ENCODE peak calls at places on chromosome 20, in five cellular contexts. One of them, this sample, is unnamed.

GRCh38 chr20:4550740-4551139 is 171.0 kb upstream of the PRND start:
- DNase-seq in GM12865: no peak
- DNase-seq in lung: no peak
- DNase-seq in SHP77: no peak
- DNase-seq in stimulated activated CD4-positive, alpha-beta T cell treated with anti-CD3 and anti-CD28 coated beads, Interleukin-15, amount 100 ng/mL, for 1 hour: no peak
- DNase-seq in this sample: no peak

GRCh38 chr20:59526242-59527225 is 77.8 kb upstream of the PHACTR3 start:
- DNase-seq in lung: no peak
- DNase-seq in SHP77: no peak
- DNase-seq in stimulated activated CD4-positive, alpha-beta T cell treated with anti-CD3 and anti-CD28 coated beads, Interleukin-15, amount 100 ng/mL, for 1 hour: no peak
- DNase-seq in GM12865: no peak
- DNase-seq in this sample: no peak

GRCh38 chr20:62080249-62080993 is 14.7 kb upstream of the TAF4 start:
- DNase-seq in GM12865: no peak
- DNase-seq in SHP77: no peak
- DNase-seq in lung: no peak
- DNase-seq in stimulated activated CD4-positive, alpha-beta T cell treated with anti-CD3 and anti-CD28 coated beads, Interleukin-15, amount 100 ng/mL, for 1 hour: no peak
- DNase-seq in this sample: no peak

GRCh38 chr20:50304883-50305635 is 114.4 kb downstream of the CEBPB start:
- DNase-seq in lung: peak; percentile 60
- DNase-seq in stimulated activated CD4-positive, alpha-beta T cell treated with anti-CD3 and anti-CD28 coated beads, Interleukin-15, amount 100 ng/mL, for 1 hour: no peak
- DNase-seq in GM12865: no peak
- DNase-seq in SHP77: no peak
- DNase-seq in this sample: no peak

GRCh38 chr20:46216770-46217464 is 91.4 kb downstream of the CDH22 start:
- DNase-seq in stimulated activated CD4-positive, alpha-beta T cell treated with anti-CD3 and anti-CD28 coated beads, Interleukin-15, amount 100 ng/mL, for 1 hour: no peak
- DNase-seq in SHP77: no peak
- DNase-seq in lung: no peak
- DNase-seq in GM12865: no peak
- DNase-seq in this sample: no peak

GRCh38 chr20:48162621-48163020 is 377.3 kb upstream of the SULF2 start:
- DNase-seq in lung: no peak
- DNase-seq in SHP77: no peak
- DNase-seq in GM12865: no peak
- DNase-seq in stimulated activated CD4-positive, alpha-beta T cell treated with anti-CD3 and anti-CD28 coated beads, Interleukin-15, amount 100 ng/mL, for 1 hour: no peak
- DNase-seq in this sample: no peak

GRCh38 chr20:58716476-58717277 is 24.1 kb downstream of the NPEPL1 start:
- DNase-seq in lung: peak; percentile 26
- DNase-seq in SHP77: no peak
- DNase-seq in stimulated activated CD4-positive, alpha-beta T cell treated with anti-CD3 and anti-CD28 coated beads, Interleukin-15, amount 100 ng/mL, for 1 hour: no peak
- DNase-seq in GM12865: no peak
- DNase-seq in this sample: peak; percentile 24

GRCh38 chr20:62258499-62259293 is 20.4 kb downstream of the OSBPL2 start:
- DNase-seq in SHP77: no peak
- DNase-seq in GM12865: no peak
- DNase-seq in lung: no peak
- DNase-seq in stimulated activated CD4-positive, alpha-beta T cell treated with anti-CD3 and anti-CD28 coated beads, Interleukin-15, amount 100 ng/mL, for 1 hour: no peak
- DNase-seq in this sample: no peak

GRCh38 chr20:13855613-13856012 is 70.8 kb downstream of the NDUFAF5 start:
- DNase-seq in stimulated activated CD4-positive, alpha-beta T cell treated with anti-CD3 and anti-CD28 coated beads, Interleukin-15, amount 100 ng/mL, for 1 hour: no peak
- DNase-seq in lung: no peak
- DNase-seq in SHP77: no peak
- DNase-seq in GM12865: no peak
- DNase-seq in this sample: no peak

GRCh38 chr20:61924211-61924857 is 141.3 kb downstream of the TAF4 start:
- DNase-seq in SHP77: no peak
- DNase-seq in lung: no peak
- DNase-seq in stimulated activated CD4-positive, alpha-beta T cell treated with anti-CD3 and anti-CD28 coated beads, Interleukin-15, amount 100 ng/mL, for 1 hour: no peak
- DNase-seq in GM12865: no peak
- DNase-seq in this sample: no peak

GRCh38 chr20:1811621-1812498 is 83.3 kb upstream of the SIRPA start:
- DNase-seq in lung: no peak
- DNase-seq in stimulated activated CD4-positive, alpha-beta T cell treated with anti-CD3 and anti-CD28 coated beads, Interleukin-15, amount 100 ng/mL, for 1 hour: no peak
- DNase-seq in SHP77: no peak
- DNase-seq in GM12865: no peak
- DNase-seq in this sample: no peak

GRCh38 chr20:33282991-33283555 is at the start of gene BPIFB1:
- DNase-seq in GM12865: no peak
- DNase-seq in lung: no peak
- DNase-seq in stimulated activated CD4-positive, alpha-beta T cell treated with anti-CD3 and anti-CD28 coated beads, Interleukin-15, amount 100 ng/mL, for 1 hour: no peak
- DNase-seq in SHP77: no peak
- DNase-seq in this sample: no peak

GRCh38 chr20:1434571-1435336 is 31.9 kb downstream of the NSFL1C start:
- DNase-seq in stimulated activated CD4-positive, alpha-beta T cell treated with anti-CD3 and anti-CD28 coated beads, Interleukin-15, amount 100 ng/mL, for 1 hour: no peak
- DNase-seq in SHP77: peak; percentile 15
- DNase-seq in GM12865: peak; percentile 89
- DNase-seq in lung: peak; percentile 50
- DNase-seq in this sample: no peak

GRCh38 chr20:25281541-25281991 is 33.7 kb downstream of the PYGB start:
- DNase-seq in stimulated activated CD4-positive, alpha-beta T cell treated with anti-CD3 and anti-CD28 coated beads, Interleukin-15, amount 100 ng/mL, for 1 hour: no peak
- DNase-seq in SHP77: peak; percentile 93
- DNase-seq in GM12865: peak; percentile 92
- DNase-seq in lung: no peak
- DNase-seq in this sample: peak; percentile 40

GRCh38 chr20:25083773-25084615 is 2.1 kb upstream of the VSX1 start:
- DNase-seq in stimulated activated CD4-positive, alpha-beta T cell treated with anti-CD3 and anti-CD28 coated beads, Interleukin-15, amount 100 ng/mL, for 1 hour: no peak
- DNase-seq in lung: no peak
- DNase-seq in SHP77: no peak
- DNase-seq in GM12865: no peak
- DNase-seq in this sample: no peak

GRCh38 chr20:2612073-2612472 is 40.4 kb upstream of the NOP56 start:
- DNase-seq in lung: no peak
- DNase-seq in SHP77: no peak
- DNase-seq in stimulated activated CD4-positive, alpha-beta T cell treated with anti-CD3 and anti-CD28 coated beads, Interleukin-15, amount 100 ng/mL, for 1 hour: no peak
- DNase-seq in GM12865: no peak
- DNase-seq in this sample: no peak

GRCh38 chr20:53778041-53778516 is 184.4 kb upstream of the ZNF217 start:
- DNase-seq in GM12865: no peak
- DNase-seq in SHP77: no peak
- DNase-seq in lung: no peak
- DNase-seq in stimulated activated CD4-positive, alpha-beta T cell treated with anti-CD3 and anti-CD28 coated beads, Interleukin-15, amount 100 ng/mL, for 1 hour: no peak
- DNase-seq in this sample: no peak

GRCh38 chr20:11267131-11267761 is 593.4 kb upstream of the JAG1 start:
- DNase-seq in lung: peak; percentile 34
- DNase-seq in SHP77: no peak
- DNase-seq in GM12865: peak; percentile 64
- DNase-seq in stimulated activated CD4-positive, alpha-beta T cell treated with anti-CD3 and anti-CD28 coated beads, Interleukin-15, amount 100 ng/mL, for 1 hour: no peak
- DNase-seq in this sample: no peak

GRCh38 chr20:4811661-4812181 is 90.0 kb downstream of the PRND start:
- DNase-seq in lung: peak; percentile 68
- DNase-seq in GM12865: peak; percentile 44
- DNase-seq in stimulated activated CD4-positive, alpha-beta T cell treated with anti-CD3 and anti-CD28 coated beads, Interleukin-15, amount 100 ng/mL, for 1 hour: no peak
- DNase-seq in SHP77: no peak
- DNase-seq in this sample: no peak

This sample was measured in NCI-H1092.